ENCODE peak calls at places on chromosomes 5 and 9, in six cellular contexts. K is ureter; D is activated naive CD8-positive, alpha-beta T cell treated with anti-CD3 and anti-CD28 coated beads, Interleukin-2, amount 10 ng/mL, durations not matched to agents 7 days and 5 days; C is ACHN; T is fibroblast of lung; B is T follicular helper cell. S is an unnamed sample.
A peak's percentile ranks its signal among the peaks of the same experiment; 100 is the strongest.

GRCh38 chr5:132556511-132557424 is at the start of gene RAD50:
- DNase-seq in K (peak; percentile 94), D (peak; percentile 96), C (peak; percentile 91), T (peak; percentile 91), B (peak; percentile 83), S (peak; percentile 86)

GRCh38 chr9:108272350-108272899 is 583.4 kb downstream of the ACTL7B start:
- DNase-seq in K (peak; percentile 62), D (no peak), C (peak; percentile 54), T (peak; percentile 80), B (no peak), S (no peak)

GRCh38 chr5:94508421-94509148 is 109.8 kb downstream of the KIAA0825 start:
- DNase-seq in K (no peak), D (no peak), C (no peak), T (no peak), B (no peak), S (no peak)

GRCh38 chr9:126708178-126708577 is 94.5 kb downstream of the LMX1B start:
- DNase-seq in K (peak; percentile 25), D (no peak), C (no peak), T (no peak), B (no peak), S (no peak)

GRCh38 chr5:6728011-6728794 is 15.0 kb downstream of the TENT4A start:
- DNase-seq in K (no peak), D (no peak), C (no peak), T (no peak), B (no peak), S (no peak)

GRCh38 chr5:128062172-128062746 is 21.3 kb upstream of the SLC12A2 start:
- DNase-seq in K (no peak), D (no peak), C (peak; percentile 11), T (peak; percentile 42), B (no peak), S (no peak)

GRCh38 chr5:137989419-137989818 is 43.5 kb downstream of the FAM13B start:
- DNase-seq in K (no peak), D (no peak), C (no peak), T (no peak), B (no peak), S (no peak)

GRCh38 chr5:141636106-141636412 is 590 bp downstream of the HDAC3 start:
- DNase-seq in K (no peak), D (no peak), C (no peak), T (no peak), B (no peak), S (no peak)

GRCh38 chr5:139726248-139726647 is 69.4 kb upstream of the PSD2 start:
- DNase-seq in K (no peak), D (no peak), C (no peak), T (no peak), B (no peak), S (no peak)

GRCh38 chr9:74848150-74848525 is 39.6 kb downstream of the TRPM6 start:
- DNase-seq in K (no peak), D (no peak), C (no peak), T (no peak), B (no peak), S (no peak)

GRCh38 chr9:114799441-114799840 is 6.4 kb downstream of the TNFSF15 start:
- DNase-seq in K (no peak), D (no peak), C (no peak), T (no peak), B (no peak), S (no peak)

GRCh38 chr9:92474569-92474968 is 7.7 kb downstream of the ASPN start:
- DNase-seq in K (no peak), D (no peak), C (no peak), T (no peak), B (no peak), S (no peak)

GRCh38 chr9:73073337-73074175 is 78.1 kb upstream of the ANXA1 start:
- DNase-seq in K (no peak), D (no peak), C (no peak), T (no peak), B (no peak), S (no peak)

GRCh38 chr9:114856210-114856941 is 50.5 kb upstream of the TNFSF15 start:
- DNase-seq in K (no peak), D (no peak), C (no peak), T (peak; percentile 61), B (no peak), S (no peak)

GRCh38 chr9:83142389-83142788 is 79.4 kb upstream of the RASEF start:
- DNase-seq in K (no peak), D (no peak), C (no peak), T (no peak), B (no peak), S (no peak)